ENCODE peak calls at places on chromosomes 11 and 22, in eight cellular contexts. T is endothelial cell of umbilical vein; Z is right lobe of liver; M is dorsolateral prefrontal cortex; P is naive thymus-derived CD4-positive, alpha-beta T cell; B is aorta; C is Caco-2; E is CD8-positive, alpha-beta memory T cell. O is an unnamed sample.

GRCh38 chr11:122139595-122139866 is 23.5 kb upstream of the BLID start:
- DNase-seq in B (no peak), P (no peak), M (no peak), C (no peak), T (peak), E (no peak), Z (no peak), O (no peak)

GRCh38 chr22:46951973-46952372 is 189.5 kb downstream of the TBC1D22A start:
- DNase-seq in B (no peak), M (no peak), T (no peak), C (no peak), Z (no peak), E (no peak), P (no peak), O (no peak)

GRCh38 chr11:19307498-19307897 is 66.8 kb upstream of the E2F8 start:
- DNase-seq in B (no peak), M (no peak), C (no peak), Z (no peak), E (no peak), T (no peak), P (no peak), O (no peak)

GRCh38 chr22:43827336-43827735 is 15.2 kb upstream of the EFCAB6 start:
- DNase-seq in P (no peak), C (no peak), B (no peak), M (no peak), T (no peak), E (no peak), Z (no peak), O (no peak)

GRCh38 chr11:45777127-45777969 is 27.6 kb upstream of the SLC35C1 start:
- DNase-seq in C (no peak), P (no peak), Z (no peak), M (no peak), B (no peak), T (no peak), E (no peak), O (no peak)

GRCh38 chr22:29344137-29344536 is 28.6 kb upstream of the RASL10A start:
- DNase-seq in C (no peak), B (no peak), P (no peak), T (no peak), M (peak), E (no peak), Z (peak), O (peak)

GRCh38 chr11:19237813-19238212 is 2.9 kb downstream of the E2F8 start:
- DNase-seq in M (no peak), T (no peak), C (no peak), Z (no peak), P (no peak), E (no peak), B (no peak), O (no peak)

GRCh38 chr11:76626921-76627391 is 43.6 kb downstream of the LRRC32 start:
- DNase-seq in E (no peak), P (no peak), C (no peak), T (no peak), B (peak), Z (no peak), M (no peak), O (peak)

GRCh38 chr22:38239101-38239761 is 33.6 kb downstream of the TMEM184B start:
- DNase-seq in B (no peak), Z (no peak), E (no peak), C (no peak), T (peak), M (peak), P (no peak), O (peak)

GRCh38 chr11:112806876-112807275 is 154.3 kb upstream of the NCAM1 start:
- DNase-seq in E (no peak), C (no peak), Z (no peak), P (no peak), B (no peak), M (no peak), T (no peak), O (no peak)

GRCh38 chr22:23196165-23196564 is 15.9 kb downstream of the BCR start:
- DNase-seq in Z (no peak), T (no peak), P (no peak), B (no peak), C (no peak), M (no peak), E (no peak), O (no peak)

GRCh38 chr11:104572279-104572678 is 326.0 kb downstream of the CASP12 start:
- DNase-seq in M (no peak), P (no peak), E (no peak), C (no peak), T (peak), B (no peak), Z (no peak), O (no peak)

GRCh38 chr11:118277312-118277711 is 13.2 kb upstream of the MPZL2 start:
- DNase-seq in P (no peak), C (peak), T (peak), B (no peak), M (no peak), Z (no peak), E (no peak), O (no peak)
- H3K4me3 ChIP-seq in P (no peak), C (no peak), T (no peak), B (no peak), M (no peak), Z (no peak), E (no peak), O (no peak)

DNA sequence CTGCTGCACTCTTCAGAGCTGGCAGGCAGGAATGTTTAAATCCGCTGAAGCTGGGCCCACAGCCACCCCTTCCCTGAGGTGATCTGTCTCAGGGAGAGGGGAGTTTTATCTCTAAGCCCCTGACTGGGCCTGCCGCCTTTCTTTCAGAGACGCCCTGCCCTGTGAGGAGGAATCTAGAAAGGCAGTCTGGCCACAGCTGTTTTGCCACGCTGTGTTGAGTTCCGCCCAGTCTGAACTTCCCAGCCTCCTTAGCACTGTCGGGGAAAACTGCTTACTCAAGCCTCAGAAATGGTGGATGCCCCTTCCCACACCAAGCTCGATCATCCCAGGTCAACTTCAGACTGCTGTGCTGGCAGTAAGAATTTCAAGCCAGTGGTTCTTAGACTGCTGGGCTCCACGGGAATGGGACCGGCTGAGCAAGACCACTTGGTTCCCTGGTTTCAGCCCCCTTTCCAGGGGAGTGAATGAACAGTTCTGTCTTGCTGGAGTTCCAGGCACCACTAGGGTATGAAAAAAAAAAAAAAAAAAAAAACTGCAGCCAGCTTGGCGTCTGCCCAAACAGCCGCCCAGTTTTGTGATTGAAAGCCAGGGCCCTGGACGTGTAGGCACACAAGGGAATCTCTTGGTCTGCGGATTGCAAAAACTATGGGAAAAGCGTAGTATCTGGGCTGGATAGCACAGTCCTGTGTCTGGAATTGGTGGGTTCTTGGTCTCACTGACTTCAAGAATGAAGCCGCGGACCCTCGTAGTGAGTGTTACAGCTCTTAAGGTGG is 127.4 kb downstream of the SPON1 start:
- DNase-seq in B (no peak), P (no peak), E (no peak), Z (no peak), M (no peak), T (no peak), C (no peak), O (no peak)
- H3K4me3 ChIP-seq in B (no peak), P (no peak), E (no peak), Z (no peak), M (no peak), T (no peak), C (no peak), O (no peak)

GRCh38 chr11:27362032-27362431 is 983 bp downstream of the CCDC34 start:
- DNase-seq in Z (no peak), C (no peak), E (no peak), B (no peak), M (no peak), T (no peak), P (no peak), O (no peak)
- H3K4me3 ChIP-seq in Z (no peak), C (peak), E (peak), B (no peak), M (peak), T (no peak), P (peak), O (peak)

GRCh38 chr11:70087446-70088167 is 9.5 kb downstream of the ANO1 start:
- DNase-seq in Z (no peak), T (no peak), C (no peak), M (no peak), E (no peak), P (no peak), B (no peak), O (no peak)
- H3K4me3 ChIP-seq in Z (no peak), T (no peak), C (no peak), M (no peak), E (no peak), P (no peak), B (no peak), O (no peak)

GRCh38 chr11:10784229-10785145 is 24.2 kb downstream of the EIF4G2 start:
- DNase-seq in P (no peak), B (no peak), C (no peak), M (no peak), E (no peak), T (peak), Z (no peak), O (no peak)
- H3K4me3 ChIP-seq in P (no peak), B (no peak), C (no peak), M (no peak), E (no peak), T (no peak), Z (no peak), O (no peak)

DNA sequence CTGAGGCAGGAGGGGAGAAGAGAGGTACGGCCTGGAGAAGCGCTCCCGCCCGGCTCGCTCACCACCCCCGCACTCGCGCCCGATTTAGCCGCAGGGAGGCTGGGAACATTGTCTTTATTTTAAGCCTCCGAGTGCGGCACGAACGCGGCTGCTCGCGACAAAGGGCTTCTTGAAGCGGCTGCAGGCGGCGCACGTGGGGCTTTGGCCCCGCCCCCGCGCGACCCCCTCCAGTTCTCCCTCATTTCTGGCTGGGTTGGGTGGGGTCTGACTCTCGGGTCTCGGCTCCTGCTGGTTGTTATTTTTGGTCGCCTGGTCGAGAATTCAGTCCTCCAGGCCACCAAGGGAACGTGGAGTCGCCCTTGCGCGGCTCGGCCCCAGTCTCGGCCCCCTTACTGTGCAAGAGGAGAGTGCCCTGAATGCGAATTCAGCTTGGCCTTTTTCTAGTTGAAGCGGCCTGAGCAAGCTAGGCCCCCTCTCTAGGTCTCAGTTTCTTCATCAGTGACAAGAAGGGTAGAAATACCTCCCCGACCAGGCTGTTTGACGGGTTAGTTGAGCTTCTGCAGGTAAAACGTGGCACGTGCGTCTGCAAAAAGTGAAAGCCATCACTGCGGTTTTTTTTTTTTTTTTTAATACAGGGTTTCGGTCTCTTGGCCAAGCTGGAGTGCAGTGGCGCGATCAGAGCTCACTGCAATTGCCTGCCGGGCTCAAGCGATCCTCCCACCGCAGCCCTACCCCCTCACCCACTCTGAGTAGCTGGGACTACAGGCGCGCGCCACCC is 2.7 kb upstream of the CHRM1 start:
- DNase-seq in E (peak), B (no peak), Z (no peak), C (no peak), P (peak), M (peak), T (no peak), O (no peak)
- H3K4me3 ChIP-seq in E (peak), B (peak), Z (no peak), C (no peak), P (peak), M (peak), T (no peak), O (no peak)